ENCODE peak calls at places on chromosomes 12 and 14, in six cellular contexts. V is right lobe of liver, X is ovary, Y is prostate gland, K is stomach, P is adrenal gland. Z is an unnamed sample.

GRCh38 chr14:75978249-75978731 is 3.5 kb downstream of the TGFB3 start:
- DNase-seq in V (no peak), X (no peak), Y (no peak), K (peak; percentile 38), P (peak; percentile 47), Z (peak; percentile 19)

GRCh38 chr14:80714489-80714888 is 227.0 kb downstream of the CEP128 start:
- DNase-seq in V (no peak), X (no peak), Y (no peak), K (no peak), P (no peak), Z (no peak)

GRCh38 chr14:96247031-96247430 is 9.0 kb upstream of the BDKRB1 start:
- DNase-seq in V (no peak), X (no peak), Y (no peak), K (no peak), P (no peak), Z (no peak)

GRCh38 chr12:71810905-71811304 is 28.7 kb upstream of the TBC1D15 start:
- DNase-seq in V (no peak), X (no peak), Y (no peak), K (no peak), P (no peak), Z (no peak)

GRCh38 chr14:64755661-64756265 is 51.5 kb downstream of the PLEKHG3 start:
- DNase-seq in V (no peak), X (peak; percentile 13), Y (no peak), K (no peak), P (no peak), Z (peak; percentile 81)

GRCh38 chr14:91417983-91418386 is 365 bp upstream of the CCDC88C start:
- DNase-seq in V (no peak), X (no peak), Y (no peak), K (peak; percentile 61), P (no peak), Z (peak; percentile 58)

GRCh38 chr14:100498068-100498467 is 89.1 kb downstream of the BEGAIN start:
- DNase-seq in V (no peak), X (no peak), Y (no peak), K (no peak), P (no peak), Z (no peak)

GRCh38 chr12:93664573-93665138 is 12.5 kb upstream of the CRADD start:
- DNase-seq in V (no peak), X (no peak), Y (no peak), K (no peak), P (no peak), Z (no peak)

GRCh38 chr12:105477873-105478272 is 147.4 kb downstream of the C12orf75 start:
- DNase-seq in V (no peak), X (no peak), Y (no peak), K (no peak), P (no peak), Z (no peak)

GRCh38 chr12:87155616-87156015 is 873.6 kb downstream of the C12orf50 start:
- DNase-seq in V (no peak), X (no peak), Y (no peak), K (no peak), P (no peak), Z (no peak)

GRCh38 chr12:2099595-2099994 is 46.8 kb downstream of the CACNA1C start:
- DNase-seq in V (no peak), X (no peak), Y (no peak), K (no peak), P (no peak), Z (no peak)

GRCh38 chr12:105706321-105706972 is 376.0 kb downstream of the C12orf75 start:
- DNase-seq in V (no peak), X (no peak), Y (no peak), K (no peak), P (peak; percentile 65), Z (no peak)

GRCh38 chr14:72404106-72404774 is 472.0 kb downstream of the RGS6 start:
- DNase-seq in V (no peak), X (no peak), Y (peak; percentile 6), K (no peak), P (no peak), Z (no peak)

GRCh38 chr12:65725376-65725775 is 98.9 kb upstream of the HMGA2 start:
- DNase-seq in V (no peak), X (no peak), Y (no peak), K (no peak), P (no peak), Z (no peak)

GRCh38 chr12:51890511-51891171 is 2.7 kb downstream of the ANKRD33 start:
- DNase-seq in V (no peak), X (no peak), Y (no peak), K (no peak), P (no peak), Z (no peak)

GRCh38 chr14:34460841-34461240 is 1.2 kb downstream of the SPTSSA start:
- DNase-seq in V (no peak), X (no peak), Y (no peak), K (no peak), P (no peak), Z (no peak)

GRCh38 chr12:108854453-108855283 is 2.7 kb downstream of the SSH1 start:
- DNase-seq in V (peak; percentile 53), X (no peak), Y (no peak), K (no peak), P (peak; percentile 65), Z (no peak)

GRCh38 chr14:102187583-102188001 is 47.9 kb downstream of the WDR20 start:
- DNase-seq in V (no peak), X (no peak), Y (peak; percentile 24), K (no peak), P (peak; percentile 64), Z (no peak)

GRCh38 chr12:71157601-71158233 is at the start of gene TSPAN8:
- DNase-seq in V (no peak), X (no peak), Y (peak; percentile 76), K (peak; percentile 66), P (no peak), Z (peak; percentile 77)

GRCh38 chr12:106586803-106587684 is 4.2 kb downstream of the RFX4 start:
- DNase-seq in V (no peak), X (no peak), Y (no peak), K (no peak), P (no peak), Z (no peak)

GRCh38 chr12:93476555-93476954 is 9.2 kb downstream of the MRPL42 start:
- DNase-seq in V (no peak), X (no peak), Y (no peak), K (no peak), P (no peak), Z (no peak)

GRCh38 chr12:47903151-47903611 is 1.6 kb downstream of the VDR start:
- DNase-seq in V (no peak), X (no peak), Y (peak; percentile 13), K (peak; percentile 53), P (no peak), Z (peak; percentile 76)

GRCh38 chr14:66401447-66402095 is 84.6 kb upstream of the CCDC196 start:
- DNase-seq in V (no peak), X (no peak), Y (no peak), K (no peak), P (no peak), Z (no peak)

GRCh38 chr14:61589691-61590521 is 105.4 kb upstream of the HIF1A start:
- DNase-seq in V (no peak), X (no peak), Y (no peak), K (no peak), P (no peak), Z (no peak)
- H3K4me1 ChIP-seq in V (peaks cover 3% of the 10 kb centered on the region), X (peaks cover 3% of the 10 kb centered on the region), Y (no peaks in the 10 kb centered on the region), K (peaks cover 38% of the 10 kb centered on the region), P (peaks cover 29% of the 10 kb centered on the region), Z (peaks cover 9% of the 10 kb centered on the region)

GRCh38 chr12:128813392-128813791 is 10.4 kb downstream of the SLC15A4 start:
- DNase-seq in V (no peak), X (no peak), Y (no peak), K (peak; percentile 15), P (no peak), Z (no peak)

GRCh38 chr12:128807161-128807724 is 16.5 kb downstream of the SLC15A4 start:
- DNase-seq in V (no peak), X (no peak), Y (no peak), K (no peak), P (peak; percentile 54), Z (no peak)

GRCh38 chr12:128808651-128809050 is 15.1 kb downstream of the SLC15A4 start:
- DNase-seq in V (no peak), X (no peak), Y (no peak), K (peak; percentile 7), P (no peak), Z (no peak)

GRCh38 chr12:128811806-128812205 is 12.0 kb downstream of the SLC15A4 start:
- DNase-seq in V (no peak), X (no peak), Y (no peak), K (no peak), P (no peak), Z (no peak)

GRCh38 chr12:128810182-128811127 is 13.3 kb downstream of the SLC15A4 start:
- DNase-seq in V (peak; percentile 63), X (no peak), Y (no peak), K (peak; percentile 38), P (no peak), Z (peak; percentile 65)
- TF ChIP-seq POLR2A in V (no peak), X (no peak), Y (no peak), K (no peak), P (no peak), Z (no peak)

DNA sequence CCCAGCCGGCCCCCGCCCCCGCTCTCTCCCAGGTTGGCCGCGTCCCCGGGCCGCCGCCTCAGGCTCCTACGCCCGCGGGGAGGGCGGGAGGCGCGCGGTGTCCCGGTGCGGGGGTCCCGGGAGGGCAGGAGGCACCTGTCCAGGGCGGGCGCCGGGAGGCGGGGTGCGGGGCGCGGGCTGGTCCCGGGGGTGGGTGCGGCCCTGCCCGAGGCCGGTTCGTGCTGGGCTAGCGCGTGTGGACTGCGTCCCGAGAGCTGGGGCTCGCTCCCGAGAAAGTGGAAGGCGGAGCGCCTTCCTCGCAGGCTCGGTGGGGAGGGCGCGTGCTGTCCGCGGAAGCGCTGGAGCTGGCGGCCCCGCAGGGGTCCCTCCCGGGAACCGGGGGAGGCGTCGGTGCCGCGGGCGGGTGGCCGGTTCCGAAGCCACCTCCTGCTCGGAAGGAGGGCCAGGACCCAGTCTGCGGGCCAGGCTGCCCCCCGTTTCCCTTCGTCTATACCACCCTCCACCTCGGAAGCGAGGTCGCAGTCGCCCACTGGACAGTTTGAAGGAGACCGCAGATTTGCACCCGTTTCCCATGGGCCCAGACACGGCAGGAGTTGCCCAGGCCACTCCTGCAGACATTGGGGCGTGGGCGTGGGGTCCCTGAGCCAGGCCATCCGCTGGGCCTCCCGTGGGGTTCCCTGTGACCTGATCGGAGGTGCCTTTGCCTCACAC is 636 bp downstream of the ZFYVE21 start:
- DNase-seq in V (peak; percentile 61), X (peak; percentile 68), Y (no peak), K (no peak), P (no peak), Z (peak; percentile 60)
- H3K4me1 ChIP-seq in V (no peaks in the 10 kb centered on the region), X (peaks cover 25% of the 10 kb centered on the region), Y (peaks cover 21% of the 10 kb centered on the region), K (peaks cover 89% of the 10 kb centered on the region), P (peaks cover 5% of the 10 kb centered on the region), Z (peaks cover 35% of the 10 kb centered on the region)

DNA sequence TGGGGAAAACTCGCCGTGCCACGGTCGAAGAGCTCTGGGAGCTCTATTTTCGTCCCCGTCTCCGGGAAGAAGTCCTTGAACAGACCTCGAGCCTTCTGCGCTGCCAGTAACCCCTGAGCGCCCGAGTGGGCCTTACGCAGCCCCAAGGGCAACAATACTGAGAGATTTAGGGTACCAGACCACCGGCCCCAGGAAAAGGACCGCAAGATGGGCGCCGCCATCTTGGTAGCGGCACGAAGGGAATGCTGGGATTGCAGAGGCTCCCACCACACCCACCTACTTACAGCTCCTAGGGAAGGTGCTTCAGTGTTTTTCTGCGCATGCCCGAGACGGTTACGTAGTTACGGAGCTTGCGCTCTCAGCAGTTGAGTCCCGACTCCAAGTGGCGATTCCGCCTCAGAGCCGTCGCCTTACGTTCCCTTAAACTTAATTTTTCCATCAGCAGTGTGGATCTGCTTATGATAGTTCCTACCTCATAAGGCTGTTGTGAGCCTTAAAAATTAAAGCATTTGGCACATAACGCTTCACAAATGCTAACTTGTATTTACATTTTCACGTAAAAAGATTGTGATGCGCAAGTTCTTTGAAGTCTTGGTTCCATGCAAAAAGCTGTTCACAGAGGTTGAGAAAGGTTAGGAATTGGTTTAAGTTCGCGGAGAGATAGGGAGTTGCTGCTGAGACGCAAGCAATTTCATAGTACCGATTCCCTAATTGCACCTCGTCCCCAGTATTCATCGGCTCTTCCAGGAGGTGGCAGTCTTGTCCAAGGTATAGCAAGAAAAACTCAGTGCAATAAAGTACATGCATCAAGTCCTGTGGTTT is at the start of gene YARS2:
- DNase-seq in V (peak; percentile 93), X (peak; percentile 94), Y (peak; percentile 96), K (peak; percentile 97), P (peak; percentile 97), Z (peak; percentile 96)
- TF ChIP-seq POLR2A in V (peak; percentile 74), X (peak; percentile 65), Y (peak; percentile 65), K (no peak), P (peak; percentile 58), Z (peak; percentile 66)